ENCODE peak calls at places on chromosomes 5 and 9, in four cellular contexts. G is H9, O is IMR-90, Q is H1. J is an unnamed sample.
A peak's percentile ranks its signal among the peaks of the same experiment; 100 is the strongest.

GRCh38 chr5:3701694-3702093 is 106.1 kb downstream of the IRX1 start:
- DNase-seq in G (no peak), Q (no peak), O (no peak), J (no peak)

GRCh38 chr5:73938280-73938937 is 312.4 kb downstream of the ARHGEF28 start:
- DNase-seq in G (no peak), Q (no peak), O (peak; percentile 96), J (peak; percentile 62)

GRCh38 chr9:70420267-70421019 is 6.0 kb upstream of the KLF9 start:
- DNase-seq in Q (peak; percentile 82), G (peak; percentile 87), O (peak; percentile 82), J (peak; percentile 90)

GRCh38 chr9:112012026-112012902 is 115.7 kb downstream of the UGCG start:
- DNase-seq in Q (no peak), O (peak; percentile 95), G (no peak), J (no peak)

GRCh38 chr9:94014066-94014654 is 59.0 kb upstream of the BARX1 start:
- DNase-seq in O (peak; percentile 49), G (no peak), Q (no peak), J (peak; percentile 51)

GRCh38 chr9:71766663-71767062 is 1.6 kb downstream of the CEMIP2 start:
- DNase-seq in Q (no peak), O (no peak), G (no peak), J (no peak)

GRCh38 chr5:1670342-1670741 is 129.3 kb downstream of the MRPL36 start:
- DNase-seq in G (no peak), O (peak; percentile 4), Q (no peak), J (no peak)

GRCh38 chr9:95901506-95901905 is 26.0 kb downstream of the ERCC6L2 start:
- DNase-seq in O (no peak), Q (no peak), G (no peak), J (no peak)

GRCh38 chr9:135777623-135778177 is 75.7 kb downstream of the KCNT1 start:
- DNase-seq in O (no peak), Q (no peak), G (no peak), J (no peak)

GRCh38 chr5:34524123-34524522 is 132.0 kb upstream of the RAI14 start:
- DNase-seq in Q (no peak), G (no peak), O (peak; percentile 83), J (no peak)

GRCh38 chr5:151020304-151021031 is at the start of gene GPX3:
- DNase-seq in Q (peak; percentile 92), G (peak; percentile 94), O (peak; percentile 25), J (peak; percentile 93)

GRCh38 chr5:108375768-108376167 is 6.1 kb downstream of the FBXL17 start:
- DNase-seq in O (no peak), Q (no peak), G (no peak), J (no peak)

GRCh38 chr9:134742822-134743221 is 101.2 kb downstream of the COL5A1 start:
- DNase-seq in Q (peak; percentile 59), G (peak; percentile 61), O (no peak), J (peak; percentile 34)

GRCh38 chr9:100473271-100474081 is 527 bp downstream of the TMEFF1 start:
- DNase-seq in O (peak; percentile 29), G (peak; percentile 52), Q (peak; percentile 73), J (peak; percentile 74)

GRCh38 chr9:995192-995591 is 18.7 kb downstream of the DMRT3 start:
- DNase-seq in O (no peak), Q (no peak), G (no peak), J (no peak)

GRCh38 chr5:141303756-141304155 is at the start of gene SLC25A2:
- DNase-seq in O (no peak), G (no peak), Q (no peak), J (no peak)

GRCh38 chr5:141692919-141693848 is 11.2 kb upstream of the ARAP3 start:
- DNase-seq in G (no peak), Q (no peak), O (peak; percentile 55), J (no peak)

GRCh38 chr5:137828664-137829063 is 39.0 kb upstream of the MYOT start:
- DNase-seq in Q (no peak), O (no peak), G (no peak), J (no peak)

GRCh38 chr9:130050472-130050871 is 3.2 kb upstream of the GPR107 start:
- DNase-seq in O (no peak), Q (no peak), G (no peak), J (no peak)

GRCh38 chr9:94819161-94819677 is 92.7 kb downstream of the AOPEP start:
- DNase-seq in G (no peak), Q (no peak), O (no peak), J (no peak)

GRCh38 chr9:134886413-134886913 is 5.9 kb downstream of the FCN2 start:
- DNase-seq in O (no peak), Q (no peak), G (no peak), J (no peak)

GRCh38 chr9:116737137-116737546 is 50.0 kb downstream of the TRIM32 start:
- DNase-seq in Q (peak; percentile 98), O (peak; percentile 66), G (peak; percentile 94), J (peak; percentile 92)

GRCh38 chr9:90961375-90961774 is 159.8 kb downstream of the SYK start:
- DNase-seq in O (peak; percentile 20), G (no peak), Q (no peak), J (no peak)

GRCh38 chr9:13295556-13295955 is 16.1 kb upstream of the MPDZ start:
- DNase-seq in O (no peak), Q (no peak), G (no peak), J (peak; percentile 25)

GRCh38 chr9:112489876-112490661 is 3.4 kb downstream of the KIAA1958 start:
- DNase-seq in Q (no peak), G (no peak), O (no peak), J (peak; percentile 33)

GRCh38 chr9:129306318-129306973 is 128.4 kb upstream of the IER5L start:
- DNase-seq in Q (no peak), G (no peak), O (no peak), J (no peak)

GRCh38 chr9:114894206-114894605 is 36.2 kb downstream of the TNFSF8 start:
- DNase-seq in O (peak; percentile 27), G (no peak), Q (no peak), J (no peak)

GRCh38 chr5:62328772-62329491 is 22.9 kb downstream of the KIF2A start:
- DNase-seq in O (no peak), G (no peak), Q (no peak), J (no peak)

GRCh38 chr5:109125755-109126429 is 283.9 kb downstream of the PJA2 start:
- DNase-seq in Q (no peak), G (no peak), O (no peak), J (no peak)

GRCh38 chr9:121673576-121673975 is 22.1 kb downstream of the DAB2IP start:
- DNase-seq in O (no peak), G (no peak), Q (no peak), J (no peak)

GRCh38 chr9:117407436-117408022 is 7.3 kb downstream of the ASTN2 start:
- DNase-seq in G (no peak), O (no peak), Q (no peak), J (no peak)

GRCh38 chr5:135317286-135317685 is 81.7 kb downstream of the MACROH2A1 start:
- DNase-seq in O (no peak), Q (peak; percentile 6), G (peak; percentile 9), J (no peak)

GRCh38 chr9:100725376-100725775 is 147.5 kb downstream of the CAVIN4 start:
- DNase-seq in G (no peak), Q (no peak), O (no peak), J (no peak)

GRCh38 chr9:37617837-37618236 is 25.4 kb upstream of the TOMM5 start:
- DNase-seq in G (no peak), Q (no peak), O (peak; percentile 54), J (peak; percentile 85)

GRCh38 chr9:138022121-138022741 is 144.6 kb downstream of the CACNA1B start:
- DNase-seq in Q (peak; percentile 82), O (no peak), G (peak; percentile 92), J (peak; percentile 85)

GRCh38 chr9:121743441-121744001 is 92.1 kb downstream of the DAB2IP start:
- DNase-seq in G (peak; percentile 80), O (peak; percentile 89), Q (peak; percentile 69), J (peak; percentile 87)

GRCh38 chr9:98375138-98375726 is 119.8 kb upstream of the TBC1D2 start:
- DNase-seq in Q (no peak), O (peak; percentile 93), G (no peak), J (peak; percentile 95)

DNA sequence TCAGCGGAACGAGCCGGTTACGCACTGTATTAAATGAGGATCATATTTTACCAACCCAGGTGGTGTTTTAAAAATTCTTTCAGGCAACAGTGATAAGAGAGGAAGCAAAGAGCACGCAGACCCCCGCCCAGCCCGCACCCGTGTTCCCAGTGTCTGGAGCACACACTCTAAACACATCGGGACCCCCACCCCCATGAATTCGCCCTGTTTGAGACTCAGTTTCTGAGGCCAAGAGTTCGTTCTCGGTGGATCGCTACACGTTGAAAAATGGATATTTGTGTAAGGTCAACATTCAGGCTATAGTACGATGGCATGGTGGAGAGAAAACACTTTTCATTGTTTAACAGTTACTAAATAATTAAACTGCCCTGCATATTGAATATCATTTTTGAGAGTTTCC is 196.2 kb downstream of the MEF2C start:
- DNase-seq in O (no peak), Q (no peak), G (no peak), J (no peak)
- H4K5ac ChIP-seq in O (no peak overlapping the region), Q (no peak overlapping the region), G (no peak overlapping the region), J (no peak overlapping the region)

GRCh38 chr9:21549890-21550289 is 67.8 kb upstream of the IFNE start:
- DNase-seq in O (no peak), Q (no peak), G (no peak), J (no peak)
- H3K4me1 ChIP-seq in O (peaks cover 22% of the 10 kb centered on the region), Q (peaks cover 5% of the 10 kb centered on the region), G (peaks cover 5% of the 10 kb centered on the region), J (peaks cover 3% of the 10 kb centered on the region)

GRCh38 chr5:154523104-154523503 is 45.1 kb upstream of the HAND1 start:
- DNase-seq in G (no peak), O (no peak), Q (no peak), J (no peak)

GRCh38 chr5:154519375-154519774 is 41.3 kb upstream of the HAND1 start:
- DNase-seq in O (peak; percentile 31), Q (no peak), G (no peak), J (no peak)

GRCh38 chr5:154521756-154522155 is 43.7 kb upstream of the HAND1 start:
- DNase-seq in Q (no peak), G (no peak), O (no peak), J (peak; percentile 91)

GRCh38 chr5:154522284-154522683 is 44.3 kb upstream of the HAND1 start:
- DNase-seq in O (no peak), G (no peak), Q (no peak), J (no peak)

GRCh38 chr5:154520861-154521453 is 42.9 kb upstream of the HAND1 start:
- DNase-seq in G (peak; percentile 94), O (no peak), Q (peak; percentile 93), J (peak; percentile 98)
- H4K5ac ChIP-seq in G (no peak overlapping the region), O (no peak overlapping the region), Q (peak overlapping the region; percentile 79), J (peak overlapping the region; percentile 35)

DNA sequence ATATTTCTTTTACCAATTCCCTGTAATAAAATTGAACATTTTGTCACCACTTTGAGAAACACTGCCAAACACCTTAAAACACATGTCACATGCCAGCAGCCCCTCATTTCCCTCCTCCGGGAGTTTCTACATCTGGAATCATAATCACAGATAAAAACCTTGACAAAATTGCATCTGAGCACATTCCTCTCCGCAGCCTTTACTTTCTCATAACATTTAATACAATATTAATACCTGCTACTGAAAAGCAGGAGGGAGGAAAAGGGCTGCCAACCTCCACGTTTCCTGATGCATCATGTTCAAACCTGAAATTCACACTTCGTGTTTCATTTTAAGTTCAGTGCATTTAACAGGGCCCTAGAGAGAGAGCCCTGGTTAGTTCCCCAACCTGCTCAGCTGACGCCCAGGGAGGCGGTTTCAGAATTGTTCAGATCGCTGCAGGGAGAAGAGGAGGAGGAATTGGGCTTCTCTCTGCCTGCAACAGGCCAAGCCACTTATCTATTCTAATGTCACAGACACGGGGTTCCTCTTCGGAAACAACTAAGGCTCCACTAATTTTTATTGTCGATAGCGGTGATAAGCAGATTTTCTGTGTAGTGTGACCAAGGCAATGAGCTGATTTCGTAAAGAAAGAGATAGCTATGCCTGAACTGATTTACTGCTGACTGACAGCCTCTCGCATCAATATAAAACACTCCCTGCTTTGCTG is 5.0 kb upstream of the LHX2 start:
- DNase-seq in Q (no peak), O (no peak), G (no peak), J (peak; percentile 73)
- H3K4me1 ChIP-seq in Q (peaks cover 2% of the 10 kb centered on the region), O (peaks cover 2% of the 10 kb centered on the region), G (peaks cover 9% of the 10 kb centered on the region), J (peaks cover 8% of the 10 kb centered on the region)

J was measured in mesendoderm.